ENCODE peak calls at places on chromosomes 6 and 20, in eight cellular contexts. H is aorta, I is breast epithelium, U is uterus, R is mesendoderm, C is tibial nerve, Q is H9, D is GM23338. A is an unnamed sample. For H3K4me1, the result is how much of the 10 kb centered on the place peaks cover.

GRCh38 chr6:5962794-5963193 is 43.9 kb downstream of the NRN1 start:
- DNase-seq in C (no peak), R (no peak), U (no peak), I (no peak), Q (no peak), H (no peak), D (no peak), A (no peak)

GRCh38 chr6:15405111-15405510 is 159.2 kb downstream of the JARID2 start:
- DNase-seq in D (no peak), R (no peak), U (no peak), I (no peak), Q (no peak), C (no peak), H (no peak), A (no peak)

GRCh38 chr6:167737205-167737830 is 89.4 kb upstream of the AFDN start:
- DNase-seq in I (no peak), H (no peak), Q (no peak), R (no peak), C (no peak), U (no peak), D (no peak), A (no peak)

GRCh38 chr20:32681175-32682084 is 7.7 kb upstream of the C20orf203 start:
- DNase-seq in I (peak), C (no peak), U (no peak), H (no peak), Q (peak), R (peak), D (peak), A (no peak)

GRCh38 chr6:63347599-63347998 is 27.8 kb upstream of the LGSN start:
- DNase-seq in Q (no peak), C (no peak), H (no peak), U (no peak), R (no peak), I (no peak), D (no peak), A (no peak)

GRCh38 chr20:44632103-44632752 is 19.3 kb downstream of the ADA start:
- DNase-seq in D (no peak), C (no peak), R (no peak), U (no peak), I (no peak), Q (no peak), H (no peak), A (no peak)

GRCh38 chr20:10761232-10761631 is 87.4 kb upstream of the JAG1 start:
- DNase-seq in U (no peak), I (no peak), Q (no peak), C (no peak), H (no peak), R (no peak), D (no peak), A (no peak)

GRCh38 chr6:12289655-12290489 is at the start of gene EDN1:
- DNase-seq in Q (peak), I (peak), U (peak), D (peak), H (peak), R (peak), C (peak), A (peak)

GRCh38 chr6:168118935-168119334 is 39.9 kb upstream of the FRMD1 start:
- DNase-seq in D (no peak), I (no peak), C (no peak), U (peak), H (peak), R (no peak), Q (peak), A (no peak)

GRCh38 chr20:32611286-32611685 is 26.2 kb upstream of the NOL4L start:
- DNase-seq in U (no peak), D (no peak), R (no peak), I (no peak), Q (no peak), C (no peak), H (no peak), A (no peak)

GRCh38 chr6:27940766-27941165 is 16.3 kb upstream of the OR2B6 start:
- DNase-seq in H (no peak), R (no peak), D (no peak), U (no peak), I (no peak), Q (no peak), C (no peak), A (no peak)

GRCh38 chr20:62308102-62308822 is 5.5 kb downstream of the ADRM1 start:
- DNase-seq in D (no peak), H (no peak), R (no peak), I (no peak), Q (no peak), U (no peak), C (no peak), A (no peak)

GRCh38 chr6:168037242-168037641 is 39.8 kb downstream of the KIF25 start:
- DNase-seq in D (no peak), Q (no peak), R (no peak), I (no peak), U (peak), C (no peak), H (no peak), A (no peak)

GRCh38 chr6:108660251-108660650 is 99.5 kb downstream of the FOXO3 start:
- DNase-seq in R (no peak), Q (no peak), C (no peak), D (no peak), U (no peak), I (no peak), H (no peak), A (no peak)

GRCh38 chr6:105460860-105461259 is 58.0 kb upstream of the PREP start:
- DNase-seq in I (no peak), C (no peak), H (no peak), R (no peak), U (no peak), Q (no peak), D (no peak), A (no peak)

GRCh38 chr6:109595998-109596397 is 95.0 kb downstream of the AK9 start:
- DNase-seq in C (no peak), R (peak), Q (peak), U (no peak), H (no peak), I (no peak), D (peak), A (no peak)

GRCh38 chr20:49575551-49576060 is 7.7 kb upstream of the PTGIS start:
- DNase-seq in U (peak), I (no peak), Q (peak), D (no peak), C (no peak), H (no peak), R (no peak), A (no peak)

GRCh38 chr6:127404594-127405178 is 54.5 kb downstream of the KIAA0408 start:
- DNase-seq in D (no peak), R (no peak), H (no peak), U (no peak), C (no peak), I (no peak), Q (no peak), A (no peak)

GRCh38 chr6:39228111-39228971 is 934 bp downstream of the KCNK5 start:
- DNase-seq in R (no peak), I (no peak), Q (no peak), D (no peak), C (no peak), U (no peak), H (peak), A (no peak)

GRCh38 chr20:1774479-1774878 is 116.9 kb upstream of the SIRPG start:
- DNase-seq in R (no peak), I (no peak), H (no peak), D (no peak), Q (no peak), C (no peak), U (no peak), A (no peak)

GRCh38 chr6:125018136-125018535 is 55.9 kb downstream of the RNF217 start:
- DNase-seq in Q (no peak), D (no peak), H (no peak), U (no peak), I (no peak), R (no peak), C (no peak), A (no peak)

GRCh38 chr6:45892696-45893095 is 123.0 kb downstream of the CLIC5 start:
- DNase-seq in D (no peak), C (no peak), H (no peak), Q (no peak), U (no peak), I (no peak), R (no peak), A (no peak)

GRCh38 chr20:41991412-41991811 is 373.2 kb upstream of the CHD6 start:
- DNase-seq in R (no peak), H (no peak), C (no peak), I (no peak), Q (no peak), U (no peak), D (no peak), A (no peak)

GRCh38 chr20:59669451-59669850 is 65.1 kb downstream of the PHACTR3 start:
- DNase-seq in Q (no peak), H (no peak), U (no peak), R (no peak), D (no peak), C (no peak), I (no peak), A (no peak)

GRCh38 chr6:7138921-7139358 is 31.2 kb downstream of the RREB1 start:
- DNase-seq in C (no peak), H (no peak), I (peak), U (no peak), Q (peak), D (peak), R (peak), A (no peak)

GRCh38 chr20:43096471-43096870 is 93.2 kb downstream of the PTPRT start:
- DNase-seq in C (no peak), D (no peak), Q (peak), U (no peak), R (peak), H (no peak), I (no peak), A (no peak)

GRCh38 chr20:25283221-25283951 is 35.5 kb downstream of the PYGB start:
- DNase-seq in I (peak), C (no peak), U (peak), R (no peak), D (no peak), H (peak), Q (no peak), A (peak)

GRCh38 chr6:25506020-25506419 is 146.0 kb upstream of the SCGN start:
- DNase-seq in Q (no peak), C (no peak), H (no peak), R (no peak), I (no peak), U (no peak), D (no peak), A (no peak)

GRCh38 chr20:63102720-63103375 is 96.1 kb upstream of the BHLHE23 start:
- DNase-seq in H (peak), Q (no peak), U (peak), D (peak), C (no peak), I (no peak), R (peak), A (peak)

GRCh38 chr6:112781236-112781635 is 434.1 kb downstream of the RFPL4B start:
- DNase-seq in C (no peak), D (no peak), H (no peak), Q (no peak), R (peak), U (no peak), I (no peak), A (no peak)

GRCh38 chr6:40743690-40744446 is 156.7 kb upstream of the LRFN2 start:
- DNase-seq in R (peak), I (no peak), C (no peak), D (peak), Q (peak), U (no peak), H (no peak), A (no peak)

GRCh38 chr20:47050996-47051395 is 156.4 kb downstream of the EYA2 start:
- DNase-seq in H (no peak), I (no peak), C (no peak), U (no peak), D (no peak), R (no peak), Q (no peak), A (no peak)

GRCh38 chr6:89299451-89299850 is 15.6 kb downstream of the GABRR2 start:
- DNase-seq in D (peak), H (no peak), I (no peak), U (no peak), C (no peak), R (peak), Q (peak), A (no peak)

GRCh38 chr6:21931641-21932335 is 338.2 kb downstream of the SOX4 start:
- DNase-seq in R (no peak), U (no peak), I (no peak), D (no peak), H (no peak), C (no peak), Q (no peak), A (no peak)

GRCh38 chr6:140393665-140394064 is 1019.2 kb upstream of the CITED2 start:
- DNase-seq in C (no peak), D (no peak), I (no peak), Q (no peak), R (no peak), H (no peak), U (no peak), A (no peak)

GRCh38 chr6:26044140-26045045 is 42.8 kb upstream of the HFE start:
- DNase-seq in H (no peak), Q (no peak), I (no peak), U (peak), D (no peak), C (no peak), R (no peak), A (peak)

GRCh38 chr6:75550544-75551167 is 51.0 kb upstream of the SENP6 start:
- DNase-seq in D (no peak), U (no peak), I (no peak), Q (no peak), R (no peak), H (no peak), C (no peak), A (no peak)

GRCh38 chr20:4328541-4328940 is 313.2 kb upstream of the RNF24 start:
- DNase-seq in I (no peak), Q (no peak), C (no peak), D (no peak), H (no peak), U (no peak), R (no peak), A (no peak)

DNA sequence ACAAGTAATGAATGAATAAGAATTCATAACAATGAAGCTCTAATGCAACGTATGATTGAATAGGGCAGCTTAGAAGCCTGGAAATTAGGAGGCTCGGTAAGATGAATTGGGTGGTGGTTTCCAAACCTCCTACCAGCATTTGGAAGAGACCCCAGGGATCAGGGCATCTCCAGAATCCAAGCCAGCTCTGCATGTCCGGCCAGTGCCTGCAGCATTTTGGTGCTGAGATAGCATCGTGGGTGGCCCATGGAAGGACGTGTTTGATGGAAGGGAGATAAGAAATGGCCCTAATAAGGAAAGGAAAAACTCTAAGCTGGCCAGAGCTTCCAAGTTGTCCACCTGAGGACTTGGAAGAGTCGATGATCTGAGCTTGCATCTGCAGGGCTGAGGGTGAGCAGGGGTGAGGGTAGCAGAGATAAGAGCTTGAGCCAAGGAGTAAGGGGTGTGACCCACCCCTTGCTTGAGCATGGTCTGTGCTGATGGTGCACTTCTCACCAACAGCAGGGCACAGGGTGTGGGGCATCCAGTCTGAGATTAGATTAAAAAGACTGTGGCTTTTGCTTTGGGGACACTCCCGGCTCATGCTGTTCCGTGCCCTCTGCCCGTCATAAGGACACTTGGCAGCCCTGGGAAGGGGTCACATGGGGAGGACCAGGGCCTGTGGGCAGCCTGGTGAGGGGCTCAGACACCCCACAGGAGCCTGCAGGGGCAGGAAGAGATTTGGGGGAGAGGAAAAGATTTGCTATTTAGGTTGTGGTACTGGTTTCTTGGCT is 213.2 kb downstream of the ERMARD start:
- DNase-seq in R (no peak), H (peak), Q (no peak), C (no peak), I (no peak), D (no peak), U (no peak), A (no peak)
- H3K27ac ChIP-seq in R (no peak), H (no peak), Q (no peak), C (no peak), I (no peak), D (no peak), U (no peak), A (no peak)

GRCh38 chr6:2858678-2859324 is 17.1 kb upstream of the SERPINB1 start:
- DNase-seq in Q (no peak), I (no peak), R (no peak), U (no peak), H (no peak), D (no peak), C (no peak), A (no peak)
- H3K4me1 ChIP-seq in Q (under half), I (under half), R (under half), U (under half), H (under half), D (under half), C (under half), A (under half)

GRCh38 chr6:326896-327537 is 34.7 kb downstream of the DUSP22 start:
- DNase-seq in C (no peak), R (no peak), D (no peak), Q (no peak), I (no peak), H (no peak), U (no peak), A (peak)

GRCh38 chr6:329888-330691 is 37.8 kb downstream of the DUSP22 start:
- DNase-seq in D (peak), U (no peak), C (no peak), R (peak), I (no peak), H (no peak), Q (no peak), A (peak)

GRCh38 chr6:328924-329323 is 36.6 kb downstream of the DUSP22 start:
- DNase-seq in D (no peak), I (no peak), Q (no peak), R (no peak), U (no peak), C (no peak), H (no peak), A (no peak)

GRCh38 chr6:327538-328183 is 35.4 kb downstream of the DUSP22 start:
- DNase-seq in H (no peak), Q (no peak), C (no peak), U (no peak), I (no peak), D (no peak), R (no peak), A (peak)

GRCh38 chr6:328184-328670 is 35.9 kb downstream of the DUSP22 start:
- DNase-seq in H (no peak), R (no peak), Q (no peak), D (no peak), I (no peak), U (peak), C (peak), A (no peak)
- H3K27ac ChIP-seq in H (no peak), R (no peak), Q (no peak), D (no peak), I (no peak), U (no peak), C (no peak), A (no peak)

GRCh38 chr20:51358032-51358724 is 184.3 kb downstream of the NFATC2 start:
- DNase-seq in Q (no peak), I (no peak), C (no peak), D (no peak), H (no peak), R (no peak), U (no peak), A (no peak)
- H3K4me1 ChIP-seq in Q (under half), I (under half), C (under half), D (under half), H (under half), R (under half), U (under half), A (under half)

DNA sequence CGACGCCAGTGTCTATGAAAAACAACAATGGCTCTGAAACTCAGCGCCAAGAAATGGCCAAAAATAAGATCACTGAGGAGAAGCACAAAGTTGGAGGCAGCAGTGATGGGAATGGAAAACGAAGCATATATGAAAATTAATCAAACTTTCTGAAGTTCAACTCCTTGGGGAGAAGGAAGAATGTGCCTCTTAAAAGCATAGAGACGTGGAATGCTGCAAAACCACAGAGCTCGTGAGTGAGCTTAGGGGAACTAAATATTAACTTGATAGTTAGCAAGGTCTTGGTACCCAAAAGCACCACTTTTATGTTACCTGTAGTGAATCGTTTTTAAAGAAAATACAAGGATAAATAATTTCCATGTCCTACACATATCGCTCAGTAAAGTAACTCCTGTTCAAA is 11.2 kb upstream of the ADGRF5 start:
- DNase-seq in C (no peak), Q (no peak), D (no peak), I (no peak), H (no peak), R (no peak), U (no peak), A (no peak)
- H3K27ac ChIP-seq in C (no peak), Q (no peak), D (no peak), I (no peak), H (no peak), R (no peak), U (no peak), A (peak)

DNA sequence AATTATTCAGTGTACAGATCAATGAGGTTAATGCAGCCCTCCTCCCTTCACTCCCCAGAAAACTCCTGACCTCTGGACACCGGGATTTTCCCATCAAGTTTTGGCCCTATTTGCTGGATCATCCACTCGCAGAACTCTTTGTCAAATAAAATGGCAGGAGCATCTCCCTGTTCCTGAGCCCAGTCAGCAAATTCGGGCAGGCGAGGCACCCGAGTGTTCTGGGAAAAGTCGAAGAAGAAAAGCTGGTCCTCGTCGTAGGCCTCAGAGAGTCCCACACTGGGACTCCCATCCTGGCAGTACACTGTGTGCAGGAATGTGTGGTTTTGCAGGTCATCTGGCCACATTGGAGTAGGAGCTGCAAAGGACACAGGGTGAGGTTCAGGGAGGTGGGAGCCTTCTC is 2.4 kb downstream of the HLA-DMA start:
- DNase-seq in Q (no peak), H (no peak), D (no peak), C (no peak), U (no peak), I (no peak), R (no peak), A (no peak)
- H3K4me1 ChIP-seq in Q (under half), H (under half), D (under half), C (under half), U (under half), I (under half), R (under half), A (under half)